ENCODE peak calls at places on chromosomes 1 and 21, in six cellular contexts. V, F, J, Q, K and E are unnamed samples.

GRCh38 chr1:2339206-2340085 is 51.9 kb downstream of the MORN1 start:
- DNase-seq in Q (no peak), J (no peak), F (no peak), V (no peak), K (no peak), E (no peak)

GRCh38 chr1:230366504-230366915 is 59.6 kb downstream of the PGBD5 start:
- DNase-seq in J (no peak), Q (no peak), F (no peak), K (no peak), V (no peak), E (no peak)

GRCh38 chr1:186050360-186050759 is 316.2 kb downstream of the HMCN1 start:
- DNase-seq in K (no peak), F (no peak), V (no peak), Q (no peak), J (no peak), E (no peak)

GRCh38 chr1:206547104-206547503 is 39.8 kb downstream of the RASSF5 start:
- DNase-seq in Q (no peak), V (no peak), J (no peak), F (no peak), K (no peak), E (no peak)

GRCh38 chr1:164563821-164564251 is 4.9 kb downstream of the PBX1 start:
- DNase-seq in V (no peak), Q (no peak), J (no peak), F (no peak), K (no peak), E (no peak)

GRCh38 chr1:3717715-3718601 is 34.3 kb upstream of the CCDC27 start:
- DNase-seq in F (no peak), V (no peak), J (no peak), Q (no peak), K (no peak), E (no peak)

GRCh38 chr1:46131727-46132528 is 501 bp downstream of the PIK3R3 start:
- DNase-seq in F (peak), J (peak), Q (no peak), K (peak), V (peak), E (peak)

GRCh38 chr1:157138220-157139124 is at the start of gene ETV3:
- DNase-seq in F (peak), K (peak), J (peak), Q (peak), V (peak), E (peak)

GRCh38 chr1:86499987-86500593 is 31.4 kb downstream of the CLCA1 start:
- DNase-seq in K (peak), V (peak), J (no peak), F (no peak), Q (peak), E (no peak)

GRCh38 chr21:36202721-36203602 is 46.3 kb downstream of the DOP1B start:
- DNase-seq in Q (peak), V (no peak), K (no peak), J (no peak), F (no peak), E (no peak)

GRCh38 chr1:206447079-206447780 is 23.0 kb upstream of the IKBKE start:
- DNase-seq in V (no peak), F (no peak), K (no peak), Q (no peak), J (no peak), E (no peak)

GRCh38 chr1:36148821-36149236 is 457 bp downstream of the TRAPPC3 start:
- DNase-seq in K (no peak), F (no peak), J (no peak), Q (no peak), V (no peak), E (no peak)

GRCh38 chr1:156673387-156674121 is 3.7 kb downstream of the NES start:
- DNase-seq in J (no peak), V (no peak), Q (no peak), F (no peak), K (no peak), E (no peak)

GRCh38 chr1:38190978-38191377 is 144.4 kb upstream of the POU3F1 start:
- DNase-seq in J (no peak), Q (no peak), F (no peak), K (no peak), V (no peak), E (no peak)

GRCh38 chr1:199550384-199551067 is 477.0 kb upstream of the NR5A2 start:
- DNase-seq in Q (no peak), V (no peak), F (no peak), K (no peak), J (no peak), E (no peak)

GRCh38 chr1:40951943-40952743 is 27.4 kb upstream of the CTPS1 start:
- DNase-seq in V (peak), K (peak), J (peak), F (peak), Q (peak), E (peak)

GRCh38 chr1:25692560-25692959 is 76.0 kb downstream of the MAN1C1 start:
- DNase-seq in K (no peak), Q (no peak), F (no peak), J (no peak), V (no peak), E (no peak)

GRCh38 chr1:223217781-223218180 is 74.7 kb upstream of the TLR5 start:
- DNase-seq in J (no peak), F (no peak), K (no peak), Q (no peak), V (no peak), E (no peak)

GRCh38 chr1:84698151-84698651 is 7.9 kb upstream of the SSX2IP start:
- DNase-seq in V (no peak), K (peak), J (no peak), F (no peak), Q (peak), E (no peak)

GRCh38 chr1:221204055-221204833 is 325.0 kb downstream of the HLX start:
- DNase-seq in V (no peak), J (no peak), K (no peak), Q (no peak), F (no peak), E (no peak)

GRCh38 chr1:156900019-156900718 is 6.7 kb downstream of the PEAR1 start:
- DNase-seq in K (no peak), V (no peak), Q (no peak), J (peak), F (no peak), E (no peak)

GRCh38 chr1:159913451-159914192 is 11.7 kb downstream of the TAGLN2 start:
- DNase-seq in V (no peak), Q (no peak), F (peak), J (no peak), K (no peak), E (no peak)

GRCh38 chr1:192518700-192519099 is 56.9 kb upstream of the RGS1 start:
- DNase-seq in F (no peak), J (no peak), K (no peak), V (no peak), Q (no peak), E (no peak)

GRCh38 chr1:65804584-65804983 is 11.9 kb downstream of the PDE4B start:
- DNase-seq in V (no peak), F (no peak), K (no peak), Q (no peak), J (no peak), E (no peak)